ENCODE peak calls at places on chromosomes 16 and 17, in four cellular contexts. One of them, this sample, is unnamed.
A peak's percentile ranks its signal among the peaks of the same experiment; 100 is the strongest.

GRCh38 chr16:72807287-72807686 is 240.6 kb downstream of the ZFHX3 start:
- DNase-seq in pancreas: no peak
- DNase-seq in progenitor cell of endocrine pancreas: no peak
- DNase-seq in BJ: no peak
- DNase-seq in this sample: no peak

GRCh38 chr17:7262192-7263070 is at the start of gene CLDN7:
- DNase-seq in pancreas: peak; percentile 97
- DNase-seq in progenitor cell of endocrine pancreas: peak; percentile 86
- DNase-seq in BJ: no peak
- DNase-seq in this sample: peak; percentile 49

GRCh38 chr16:1771072-1771863 is at the start of gene NME3:
- DNase-seq in BJ: no peak
- DNase-seq in pancreas: peak; percentile 92
- DNase-seq in progenitor cell of endocrine pancreas: no peak
- DNase-seq in this sample: peak; percentile 56

GRCh38 chr16:56649820-56650219 is 1.9 kb upstream of the MT1B start:
- DNase-seq in pancreas: no peak
- DNase-seq in BJ: no peak
- DNase-seq in progenitor cell of endocrine pancreas: no peak
- DNase-seq in this sample: no peak

GRCh38 chr17:31074772-31075538 is 19.8 kb upstream of the NF1 start:
- DNase-seq in BJ: no peak
- DNase-seq in progenitor cell of endocrine pancreas: no peak
- DNase-seq in pancreas: no peak
- DNase-seq in this sample: no peak

GRCh38 chr17:78122221-78122990 is 6.1 kb downstream of the TMC6 start:
- DNase-seq in BJ: no peak
- DNase-seq in pancreas: peak; percentile 65
- DNase-seq in progenitor cell of endocrine pancreas: no peak
- DNase-seq in this sample: no peak

GRCh38 chr16:58016841-58017446 is 8.6 kb upstream of the MMP15 start:
- DNase-seq in pancreas: no peak
- DNase-seq in progenitor cell of endocrine pancreas: no peak
- DNase-seq in BJ: no peak
- DNase-seq in this sample: no peak

GRCh38 chr16:26802965-26803364 is 263.8 kb upstream of the C16orf82 start:
- DNase-seq in pancreas: no peak
- DNase-seq in progenitor cell of endocrine pancreas: no peak
- DNase-seq in BJ: no peak
- DNase-seq in this sample: no peak

GRCh38 chr17:39081851-39082250 is 69.6 kb downstream of the PLXDC1 start:
- DNase-seq in progenitor cell of endocrine pancreas: no peak
- DNase-seq in BJ: no peak
- DNase-seq in pancreas: no peak
- DNase-seq in this sample: no peak

GRCh38 chr17:48444531-48445247 is 14.7 kb upstream of the SKAP1 start:
- DNase-seq in BJ: no peak
- DNase-seq in pancreas: no peak
- DNase-seq in progenitor cell of endocrine pancreas: no peak
- DNase-seq in this sample: no peak

GRCh38 chr17:27975146-27976011 is 67.1 kb upstream of the NLK start:
- DNase-seq in progenitor cell of endocrine pancreas: no peak
- DNase-seq in pancreas: no peak
- DNase-seq in BJ: no peak
- DNase-seq in this sample: no peak

GRCh38 chr16:69443809-69444611 is 19.6 kb downstream of the CYB5B start:
- DNase-seq in pancreas: no peak
- DNase-seq in BJ: no peak
- DNase-seq in progenitor cell of endocrine pancreas: no peak
- DNase-seq in this sample: no peak

GRCh38 chr17:180380-181212 is 854 bp downstream of the DOC2B start:
- DNase-seq in pancreas: no peak
- DNase-seq in BJ: no peak
- DNase-seq in progenitor cell of endocrine pancreas: no peak
- DNase-seq in this sample: no peak

DNA sequence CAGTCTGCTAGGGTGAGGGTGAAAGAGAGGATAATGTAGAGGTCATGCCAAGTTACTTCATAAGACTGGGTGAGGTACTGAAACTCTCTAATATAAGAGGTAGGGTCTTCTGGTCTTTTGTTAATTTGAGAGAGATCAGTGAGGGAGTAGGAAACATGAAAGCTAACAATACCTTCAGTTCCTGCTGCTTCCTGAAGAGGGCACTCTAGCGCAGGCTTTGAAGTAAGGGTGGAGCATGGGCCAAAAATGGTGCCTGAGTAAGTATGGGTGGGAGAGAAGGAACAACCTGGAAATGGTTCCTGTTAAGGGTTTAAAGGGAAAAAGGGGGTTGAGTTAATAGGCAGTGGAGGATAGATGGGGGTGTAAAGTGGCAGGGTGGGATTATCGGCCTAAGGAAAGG is 2449.5 kb downstream of the TP53TG3F start:
- DNase-seq in progenitor cell of endocrine pancreas: no peak
- DNase-seq in pancreas: no peak
- DNase-seq in BJ: no peak
- DNase-seq in this sample: no peak
- TF ChIP-seq CTCF in progenitor cell of endocrine pancreas: no peak
- TF ChIP-seq CTCF in pancreas: no peak
- TF ChIP-seq CTCF in BJ: no peak
- TF ChIP-seq CTCF in this sample: no peak

DNA sequence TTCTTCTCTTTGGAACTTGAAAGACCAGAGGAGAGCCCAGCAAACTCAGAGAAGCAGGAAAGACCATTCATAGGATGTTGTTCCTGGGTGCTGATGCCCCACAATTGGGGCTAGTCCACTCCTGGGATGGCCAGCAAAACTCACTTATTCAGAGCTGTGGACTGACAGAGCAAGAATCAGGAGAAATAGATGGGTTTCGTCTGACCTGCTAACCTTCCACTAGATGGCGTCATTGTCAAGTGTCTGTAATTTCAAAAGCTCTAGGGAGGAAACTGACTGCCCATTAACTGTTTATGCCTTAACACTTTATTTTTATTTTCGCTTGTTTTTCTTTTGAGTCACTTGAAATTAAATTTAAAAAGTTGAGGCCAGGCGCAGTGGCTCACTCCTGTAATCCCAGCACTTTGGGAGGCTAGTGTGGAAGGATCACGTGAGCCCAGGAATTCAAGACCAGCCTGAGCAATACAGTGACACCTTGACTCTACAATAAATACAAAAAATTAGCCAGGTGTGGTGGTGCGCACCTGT is 28.7 kb upstream of the MILR1 start:
- DNase-seq in pancreas: no peak
- DNase-seq in BJ: peak; percentile 15
- DNase-seq in progenitor cell of endocrine pancreas: no peak
- DNase-seq in this sample: no peak
- TF ChIP-seq CTCF in pancreas: peak; percentile 21
- TF ChIP-seq CTCF in BJ: peak; percentile 71
- TF ChIP-seq CTCF in progenitor cell of endocrine pancreas: peak; percentile 73
- TF ChIP-seq CTCF in this sample: peak; percentile 64

GRCh38 chr17:34584805-34585416 is 5.5 kb downstream of the TMEM132E start:
- DNase-seq in pancreas: no peak
- DNase-seq in progenitor cell of endocrine pancreas: no peak
- DNase-seq in BJ: no peak
- DNase-seq in this sample: no peak
- TF ChIP-seq CTCF in pancreas: no peak
- TF ChIP-seq CTCF in progenitor cell of endocrine pancreas: no peak
- TF ChIP-seq CTCF in BJ: no peak
- TF ChIP-seq CTCF in this sample: no peak

DNA sequence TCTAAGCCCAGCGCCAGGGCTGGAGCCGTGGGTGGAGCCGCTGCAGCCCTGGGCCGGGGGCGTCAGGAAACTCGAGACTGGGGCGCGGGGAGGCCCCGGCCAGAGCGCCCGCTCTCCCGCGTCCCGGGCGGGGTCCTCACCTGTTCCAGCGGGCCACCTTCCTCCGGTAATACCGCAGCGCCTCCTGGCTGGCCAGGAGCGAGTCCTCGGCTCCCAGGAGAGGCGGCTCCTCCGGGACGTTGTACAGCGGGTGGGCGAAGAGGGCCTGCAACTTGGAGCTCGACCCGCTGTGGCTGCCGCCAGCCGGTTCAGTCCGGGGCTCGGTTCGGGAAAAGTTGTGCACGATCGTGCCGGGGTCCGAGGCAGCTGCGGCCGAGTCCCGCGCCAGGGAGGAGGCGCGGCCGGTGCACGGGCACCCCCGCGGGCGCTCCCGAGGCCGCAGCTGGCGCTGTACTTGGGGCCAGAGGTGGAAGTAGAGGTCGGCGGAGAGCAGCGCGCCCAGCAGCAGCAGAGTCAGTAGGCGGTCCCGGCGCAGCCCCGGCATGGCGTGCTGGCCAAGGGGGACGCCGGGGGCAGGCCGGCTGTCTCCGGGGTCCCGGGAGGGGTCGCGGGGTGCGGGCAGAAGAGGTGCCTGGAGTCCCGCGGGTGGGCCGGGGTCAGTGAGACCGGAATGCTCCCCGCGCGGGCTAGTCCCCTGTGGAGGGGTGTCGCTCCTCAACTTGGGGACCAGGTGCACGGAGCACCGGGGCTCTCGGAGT is 865 bp downstream of the FAM20A start:
- DNase-seq in BJ: no peak
- DNase-seq in progenitor cell of endocrine pancreas: peak; percentile 58
- DNase-seq in pancreas: peak; percentile 82
- DNase-seq in this sample: peak; percentile 55
- TF ChIP-seq CTCF in BJ: peak; percentile 40
- TF ChIP-seq CTCF in progenitor cell of endocrine pancreas: peak; percentile 55
- TF ChIP-seq CTCF in pancreas: no peak
- TF ChIP-seq CTCF in this sample: no peak

GRCh38 chr17:36707904-36708303 is 106.5 kb downstream of the MRM1 start:
- DNase-seq in pancreas: no peak
- DNase-seq in BJ: no peak
- DNase-seq in progenitor cell of endocrine pancreas: no peak
- DNase-seq in this sample: no peak

GRCh38 chr17:36706437-36706731 is 105.0 kb downstream of the MRM1 start:
- DNase-seq in pancreas: no peak
- DNase-seq in progenitor cell of endocrine pancreas: no peak
- DNase-seq in BJ: no peak
- DNase-seq in this sample: no peak

GRCh38 chr17:36703860-36704266 is 102.5 kb downstream of the MRM1 start:
- DNase-seq in progenitor cell of endocrine pancreas: peak; percentile 89
- DNase-seq in pancreas: peak; percentile 80
- DNase-seq in BJ: no peak
- DNase-seq in this sample: peak; percentile 77

GRCh38 chr17:36705651-36706436 is 104.5 kb downstream of the MRM1 start:
- DNase-seq in pancreas: no peak
- DNase-seq in progenitor cell of endocrine pancreas: no peak
- DNase-seq in BJ: no peak
- DNase-seq in this sample: no peak
- TF ChIP-seq CTCF in pancreas: no peak
- TF ChIP-seq CTCF in progenitor cell of endocrine pancreas: peak; percentile 84
- TF ChIP-seq CTCF in BJ: peak; percentile 65
- TF ChIP-seq CTCF in this sample: peak; percentile 40

GRCh38 chr16:49019826-49020401 is 261.7 kb downstream of the CBLN1 start:
- DNase-seq in pancreas: no peak
- DNase-seq in progenitor cell of endocrine pancreas: no peak
- DNase-seq in BJ: no peak
- DNase-seq in this sample: no peak
- TF ChIP-seq CTCF in pancreas: no peak
- TF ChIP-seq CTCF in progenitor cell of endocrine pancreas: no peak
- TF ChIP-seq CTCF in BJ: no peak
- TF ChIP-seq CTCF in this sample: no peak

GRCh38 chr17:21278304-21279197 is 6.0 kb upstream of the MAP2K3 start:
- DNase-seq in progenitor cell of endocrine pancreas: no peak
- DNase-seq in pancreas: peak; percentile 58
- DNase-seq in BJ: no peak
- DNase-seq in this sample: no peak
- TF ChIP-seq CTCF in progenitor cell of endocrine pancreas: no peak
- TF ChIP-seq CTCF in pancreas: no peak
- TF ChIP-seq CTCF in BJ: no peak
- TF ChIP-seq CTCF in this sample: no peak

This sample was measured in mesothelial cell of epicardium.